ENCODE peak calls at places on chromosomes 13 and 19, in four cellular contexts. I, D, C and E are unnamed samples.
A peak's percentile ranks its signal among the peaks of the same experiment; 100 is the strongest.

GRCh38 chr13:56166864-56167263 is 973.9 kb upstream of the PRR20A start:
- DNase-seq in I (no peak), D (no peak), C (no peak), E (no peak)

GRCh38 chr13:33138441-33138840 is 122.2 kb downstream of the KL start:
- DNase-seq in I (no peak), D (no peak), C (no peak), E (peak; percentile 26)

GRCh38 chr19:53086949-53087348 is 16.3 kb downstream of the ZNF160 start:
- DNase-seq in I (no peak), D (no peak), C (peak; percentile 72), E (no peak)

GRCh38 chr13:77789386-77789785 is 91.9 kb downstream of the SLAIN1 start:
- DNase-seq in I (no peak), D (no peak), C (no peak), E (no peak)

GRCh38 chr19:58569943-58570670 is 3.0 kb downstream of the MZF1 start:
- DNase-seq in I (peak; percentile 3), D (no peak), C (no peak), E (no peak)

GRCh38 chr13:31930901-31931522 is 100.6 kb upstream of the FRY start:
- DNase-seq in I (no peak), D (peak; percentile 66), C (no peak), E (no peak)

GRCh38 chr13:27973291-27973690 is 4.2 kb upstream of the CDX2 start:
- DNase-seq in I (no peak), D (no peak), C (no peak), E (no peak)

GRCh38 chr19:13022111-13022858 is 27.0 kb downstream of the NFIX start:
- DNase-seq in I (no peak), D (peak; percentile 72), C (no peak), E (no peak)

GRCh38 chr13:24233351-24233901 is 72.9 kb downstream of the SPATA13 start:
- DNase-seq in I (no peak), D (no peak), C (no peak), E (no peak)

GRCh38 chr13:82330499-82330898 is 1551.8 kb downstream of the SLITRK1 start:
- DNase-seq in I (no peak), D (peak; percentile 5), C (no peak), E (no peak)